ENCODE peak calls at places on chromosome 5, in ten cellular contexts. A is stimulated activated CD8-positive, alpha-beta memory T cell treated with anti-CD3 and anti-CD28 coated beads, Interleukin-4, amount 100 ng/mL, for 4 hours; Z is HCT116; S is LoVo; M is lower lobe of right lung; O is activated CD8-positive, alpha-beta memory T cell treated with anti-CD3 and anti-CD28 coated beads for 24 hours; V is A549; E is activated T-helper 1 cell treated with Interleukin-2 at 50 U/mL for 16 hours; Q is naive thymus-derived CD4-positive, alpha-beta T cell; J is cardiac fibroblast. P is an unnamed sample.

GRCh38 chr5:79974896-79975295 is 16.2 kb downstream of the MTX3 start:
- DNase-seq in M (no peak), A (no peak), J (peak; percentile 83), V (no peak), Z (peak; percentile 40), S (peak; percentile 38), Q (no peak), E (no peak), O (no peak), P (no peak)

GRCh38 chr5:71836084-71836483 is 117.0 kb downstream of the CARTPT start:
- DNase-seq in V (peak; percentile 10), Z (no peak), J (peak; percentile 44), M (no peak), S (no peak), E (no peak), O (no peak), A (no peak), Q (no peak), P (no peak)

GRCh38 chr5:124511791-124512190 is 234.6 kb downstream of the ZNF608 start:
- DNase-seq in O (no peak), V (no peak), Z (no peak), J (no peak), Q (no peak), S (no peak), A (no peak), E (no peak), M (no peak), P (no peak)

GRCh38 chr5:66742083-66742895 is 146.1 kb downstream of the MAST4 start:
- DNase-seq in J (peak; percentile 38), E (no peak), M (peak; percentile 55), O (no peak), Q (no peak), A (no peak), Z (peak; percentile 21), S (peak; percentile 17), V (peak; percentile 25), P (no peak)

GRCh38 chr5:148831590-148832565 is 5.5 kb downstream of the ADRB2 start:
- DNase-seq in Q (no peak), S (no peak), O (no peak), A (no peak), E (no peak), Z (no peak), M (no peak), J (no peak), V (no peak), P (no peak)

GRCh38 chr5:119336846-119337564 is 18.8 kb upstream of the TNFAIP8 start:
- DNase-seq in M (no peak), A (no peak), S (peak; percentile 23), Z (no peak), O (no peak), J (no peak), Q (no peak), E (no peak), V (no peak), P (no peak)

GRCh38 chr5:169190860-169191259 is 110.1 kb downstream of the SLIT3 start:
- DNase-seq in S (no peak), Q (no peak), M (no peak), V (no peak), Z (no peak), O (no peak), J (peak; percentile 20), E (no peak), A (no peak), P (no peak)

GRCh38 chr5:175470756-175471155 is 7.6 kb upstream of the SFXN1 start:
- DNase-seq in O (no peak), Z (no peak), Q (no peak), J (no peak), V (no peak), M (no peak), S (no peak), E (no peak), A (no peak), P (no peak)

GRCh38 chr5:7714119-7714518 is 136.8 kb downstream of the CFAP90 start:
- DNase-seq in A (no peak), Z (no peak), O (no peak), Q (no peak), V (no peak), J (no peak), M (no peak), E (no peak), S (peak; percentile 18), P (no peak)

GRCh38 chr5:141876628-141877477 is 1.4 kb downstream of the PCDH1 start:
- DNase-seq in M (peak; percentile 68), Q (peak; percentile 5), A (no peak), V (no peak), J (peak; percentile 12), O (no peak), E (no peak), Z (no peak), S (no peak), P (no peak)

GRCh38 chr5:19172926-19173425 is 815.0 kb downstream of the CDH18 start:
- DNase-seq in S (no peak), V (no peak), O (no peak), Z (no peak), A (no peak), M (no peak), J (no peak), E (no peak), Q (no peak), P (no peak)